ENCODE peak calls at places on chromosomes 16 and 17, in four cellular contexts. Q is hypothalamus, T is NCI-H510A, U is HT1080. B is an unnamed sample.

GRCh38 chr17:17818088-17818526 is 18.7 kb downstream of the SREBF1 start:
- DNase-seq in U (no peak), T (no peak), Q (no peak), B (no peak)

GRCh38 chr17:82965371-82965770 is 114.0 kb upstream of the METRNL start:
- DNase-seq in Q (no peak), T (no peak), U (no peak), B (no peak)

GRCh38 chr16:1865902-1866690 is 5.9 kb downstream of the MEIOB start:
- DNase-seq in Q (no peak), U (no peak), T (no peak), B (no peak)

GRCh38 chr16:52389045-52389444 is 157.9 kb downstream of the TOX3 start:
- DNase-seq in T (no peak), U (no peak), Q (no peak), B (no peak)

GRCh38 chr17:55632893-55633292 is 89.8 kb downstream of the TMEM100 start:
- DNase-seq in U (no peak), Q (no peak), T (no peak), B (no peak)

GRCh38 chr16:46715769-46716305 is 26.4 kb downstream of the ORC6 start:
- DNase-seq in Q (no peak), U (no peak), T (no peak), B (no peak)

GRCh38 chr17:14428640-14429029 is 127.8 kb downstream of the HS3ST3B1 start:
- DNase-seq in U (no peak), Q (no peak), T (no peak), B (no peak)

GRCh38 chr17:79017546-79017945 is 6.4 kb upstream of the C1QTNF1 start:
- DNase-seq in Q (no peak), U (no peak), T (no peak), B (no peak)

GRCh38 chr17:80826346-80826954 is 165.2 kb upstream of the CHMP6 start:
- DNase-seq in U (no peak), Q (no peak), T (no peak), B (peak; percentile 88)

GRCh38 chr17:66087073-66087472 is 104.9 kb downstream of the CEP112 start:
- DNase-seq in Q (no peak), U (no peak), T (no peak), B (no peak)

GRCh38 chr16:56576585-56577299 is 11.9 kb downstream of the MT4 start:
- DNase-seq in U (peak; percentile 67), T (no peak), Q (no peak), B (no peak)

GRCh38 chr17:70181866-70182265 is 12.5 kb downstream of the KCNJ2 start:
- DNase-seq in U (peak; percentile 43), T (no peak), Q (no peak), B (no peak)

GRCh38 chr17:63278731-63279442 is 167.2 kb downstream of the CYB561 start:
- DNase-seq in T (no peak), U (no peak), Q (no peak), B (no peak)

GRCh38 chr16:80924372-80924978 is 82.2 kb downstream of the CMC2 start:
- DNase-seq in U (peak; percentile 50), Q (peak; percentile 35), T (no peak), B (no peak)

GRCh38 chr16:65618335-65618734 is 496.5 kb upstream of the CDH11 start:
- DNase-seq in Q (no peak), T (no peak), U (no peak), B (no peak)

GRCh38 chr16:14310519-14310991 is 239.4 kb downstream of the MRTFB start:
- DNase-seq in U (no peak), Q (no peak), T (no peak), B (no peak)

GRCh38 chr17:38436386-38436785 is 8.1 kb downstream of the ARHGAP23 start:
- DNase-seq in U (no peak), Q (no peak), T (no peak), B (no peak)

GRCh38 chr16:5776876-5777275 is 679.3 kb upstream of the EEF2KMT start:
- DNase-seq in Q (no peak), T (no peak), U (peak; percentile 63), B (no peak)

GRCh38 chr16:57479422-57480126 is 6.7 kb downstream of the DOK4 start:
- DNase-seq in T (peak; percentile 62), Q (peak; percentile 62), U (peak; percentile 59), B (no peak)

GRCh38 chr16:89507219-89507833 is 877 bp upstream of the SPG7 start:
- DNase-seq in U (no peak), T (no peak), Q (peak; percentile 52), B (no peak)

GRCh38 chr16:57209780-57210179 is 23.7 kb downstream of the RSPRY1 start:
- DNase-seq in Q (no peak), T (no peak), U (no peak), B (no peak)

GRCh38 chr17:41537614-41537954 is 9.5 kb upstream of the KRT19 start:
- DNase-seq in Q (no peak), U (no peak), T (no peak), B (peak; percentile 36)

GRCh38 chr17:48792033-48792798 is 24.8 kb downstream of the TTLL6 start:
- DNase-seq in T (no peak), Q (no peak), U (no peak), B (no peak)

GRCh38 chr17:3035256-3035967 is 28.0 kb downstream of the OR1D5 start:
- DNase-seq in T (no peak), U (no peak), Q (no peak), B (peak; percentile 41)

GRCh38 chr16:3971261-3971660 is 90.7 kb upstream of the CREBBP start:
- DNase-seq in U (peak; percentile 82), T (no peak), Q (no peak), B (no peak)

GRCh38 chr17:7988750-7989178 is 13.7 kb upstream of the GUCY2D start:
- DNase-seq in U (peak; percentile 76), T (peak; percentile 43), Q (peak; percentile 78), B (no peak)

GRCh38 chr17:12712415-12712814 is 46.7 kb downstream of the MYOCD start:
- DNase-seq in Q (no peak), T (no peak), U (no peak), B (no peak)

GRCh38 chr16:3135120-3135715 is 389 bp downstream of the ZNF213 start:
- DNase-seq in Q (no peak), U (peak; percentile 37), T (no peak), B (no peak)

GRCh38 chr17:57552114-57552601 is 192.9 kb downstream of the CCDC182 start:
- DNase-seq in Q (peak; percentile 64), T (no peak), U (peak; percentile 30), B (no peak)

GRCh38 chr16:68374251-68374805 is 63.5 kb downstream of the PRMT7 start:
- DNase-seq in Q (no peak), U (no peak), T (no peak), B (peak; percentile 74)

GRCh38 chr16:70399951-70400350 is 38.9 kb downstream of the ST3GAL2 start:
- DNase-seq in T (no peak), Q (no peak), U (no peak), B (no peak)

GRCh38 chr17:73017653-73018052 is 74.8 kb downstream of the SLC39A11 start:
- DNase-seq in T (no peak), U (peak; percentile 18), Q (no peak), B (no peak)

GRCh38 chr16:83903739-83904138 is 4.8 kb downstream of the MLYCD start:
- DNase-seq in U (no peak), Q (peak; percentile 29), T (no peak), B (no peak)

B was measured in chondrocyte.